ENCODE peak calls at places on chromosomes 2 and 18, in four cellular contexts. D is PC-3, G is NCI-H1694 treated with DMSO at 0.1 percent for 48 hours, M is heart right ventricle. K is an unnamed sample.

GRCh38 chr2:15334650-15335326 is 226.3 kb downstream of the NBAS start:
- DNase-seq in D (peak; percentile 82), G (peak; percentile 4), M (no peak), K (peak; percentile 94)

GRCh38 chr18:30903566-30903965 is 139.0 kb downstream of the DSC3 start:
- DNase-seq in D (peak; percentile 93), G (no peak), M (no peak), K (peak; percentile 100)

GRCh38 chr2:234708091-234708683 is 211.3 kb upstream of the ARL4C start:
- DNase-seq in D (no peak), G (no peak), M (no peak), K (no peak)

GRCh38 chr2:31642707-31643106 is 62.0 kb upstream of the SRD5A2 start:
- DNase-seq in D (no peak), G (no peak), M (no peak), K (no peak)

GRCh38 chr18:14086459-14087231 is 45.6 kb downstream of the ZNF519 start:
- DNase-seq in D (peak; percentile 63), G (peak; percentile 8), M (no peak), K (peak; percentile 22)

GRCh38 chr2:72694715-72695496 is 130.9 kb downstream of the EXOC6B start:
- DNase-seq in D (no peak), G (peak; percentile 20), M (peak; percentile 77), K (no peak)

GRCh38 chr18:21557607-21558253 is 42.8 kb downstream of the ESCO1 start:
- DNase-seq in D (no peak), G (no peak), M (no peak), K (peak; percentile 75)

GRCh38 chr2:118843492-118844132 is 3.8 kb downstream of the EN1 start:
- DNase-seq in D (no peak), G (no peak), M (no peak), K (no peak)

GRCh38 chr2:125310671-125311364 is 1285.7 kb downstream of the CNTNAP5 start:
- DNase-seq in D (no peak), G (no peak), M (no peak), K (no peak)

GRCh38 chr18:39596891-39597290 is 2031.3 kb upstream of the CELF4 start:
- DNase-seq in D (no peak), G (no peak), M (no peak), K (no peak)